ENCODE peak calls at places on chromosomes 11 and 22, in five cellular contexts. One of them, this sample, is unnamed.

GRCh38 chr11:123700774-123701173 is 40.7 kb downstream of the ZNF202 start:
- DNase-seq in HCT116: no peak
- DNase-seq in PC-3: no peak
- DNase-seq in MM.1S: no peak
- DNase-seq in neural progenitor cell: no peak
- DNase-seq in this sample: no peak

GRCh38 chr22:37659066-37659896 is 758 bp downstream of the PDXP start:
- DNase-seq in HCT116: no peak
- DNase-seq in MM.1S: peak; percentile 33
- DNase-seq in neural progenitor cell: no peak
- DNase-seq in PC-3: no peak
- DNase-seq in this sample: peak; percentile 27

GRCh38 chr11:107689317-107690202 is 22.3 kb downstream of the SLN start:
- DNase-seq in neural progenitor cell: peak; percentile 84
- DNase-seq in PC-3: peak; percentile 94
- DNase-seq in MM.1S: peak; percentile 71
- DNase-seq in HCT116: peak; percentile 54
- DNase-seq in this sample: peak; percentile 88

GRCh38 chr11:8839957-8840945 is 70.7 kb upstream of the AKIP1 start:
- DNase-seq in PC-3: peak; percentile 27
- DNase-seq in HCT116: no peak
- DNase-seq in neural progenitor cell: peak; percentile 85
- DNase-seq in MM.1S: no peak
- DNase-seq in this sample: peak; percentile 25

GRCh38 chr11:71498091-71498490 is 29.0 kb upstream of the KRTAP5-7 start:
- DNase-seq in HCT116: no peak
- DNase-seq in neural progenitor cell: no peak
- DNase-seq in MM.1S: no peak
- DNase-seq in PC-3: no peak
- DNase-seq in this sample: no peak

GRCh38 chr11:78203184-78203583 is 14.5 kb downstream of the USP35 start:
- DNase-seq in PC-3: no peak
- DNase-seq in MM.1S: no peak
- DNase-seq in HCT116: no peak
- DNase-seq in neural progenitor cell: no peak
- DNase-seq in this sample: no peak

GRCh38 chr22:49997221-49997599 is 15.4 kb downstream of the IL17REL start:
- DNase-seq in PC-3: no peak
- DNase-seq in MM.1S: no peak
- DNase-seq in neural progenitor cell: no peak
- DNase-seq in HCT116: no peak
- DNase-seq in this sample: no peak

GRCh38 chr11:17734418-17734911 is at the start of gene KCNC1:
- DNase-seq in neural progenitor cell: peak; percentile 90
- DNase-seq in PC-3: no peak
- DNase-seq in MM.1S: no peak
- DNase-seq in HCT116: no peak
- DNase-seq in this sample: peak; percentile 67

GRCh38 chr11:46279393-46280099 is 2.1 kb downstream of the CREB3L1 start:
- DNase-seq in MM.1S: no peak
- DNase-seq in PC-3: peak; percentile 44
- DNase-seq in HCT116: no peak
- DNase-seq in neural progenitor cell: peak; percentile 49
- DNase-seq in this sample: peak; percentile 80

GRCh38 chr11:4697583-4697982 is at the start of gene OR51E2:
- DNase-seq in MM.1S: no peak
- DNase-seq in neural progenitor cell: peak; percentile 39
- DNase-seq in HCT116: no peak
- DNase-seq in PC-3: no peak
- DNase-seq in this sample: peak; percentile 15

GRCh38 chr11:26960265-26960664 is 33.6 kb upstream of the FIBIN start:
- DNase-seq in MM.1S: no peak
- DNase-seq in neural progenitor cell: no peak
- DNase-seq in HCT116: no peak
- DNase-seq in PC-3: no peak
- DNase-seq in this sample: peak; percentile 77

GRCh38 chr22:36335621-36336020 is 52.1 kb downstream of the MYH9 start:
- DNase-seq in MM.1S: no peak
- DNase-seq in PC-3: no peak
- DNase-seq in HCT116: no peak
- DNase-seq in neural progenitor cell: no peak
- DNase-seq in this sample: no peak

GRCh38 chr11:57274904-57275498 is 38.0 kb upstream of the APLNR start:
- DNase-seq in neural progenitor cell: no peak
- DNase-seq in MM.1S: no peak
- DNase-seq in HCT116: no peak
- DNase-seq in PC-3: no peak
- DNase-seq in this sample: peak; percentile 45

GRCh38 chr11:34178422-34178821 is 73.0 kb downstream of the NAT10 start:
- DNase-seq in MM.1S: no peak
- DNase-seq in PC-3: no peak
- DNase-seq in neural progenitor cell: no peak
- DNase-seq in HCT116: no peak
- DNase-seq in this sample: no peak

GRCh38 chr22:21590809-21591641 is 23.5 kb downstream of the UBE2L3 start:
- DNase-seq in HCT116: no peak
- DNase-seq in neural progenitor cell: no peak
- DNase-seq in PC-3: no peak
- DNase-seq in MM.1S: no peak
- DNase-seq in this sample: no peak

GRCh38 chr11:28922351-28922981 is 814.3 kb downstream of the METTL15 start:
- DNase-seq in neural progenitor cell: no peak
- DNase-seq in PC-3: no peak
- DNase-seq in HCT116: no peak
- DNase-seq in MM.1S: no peak
- DNase-seq in this sample: no peak

GRCh38 chr22:30474683-30475424 is 3.0 kb upstream of the SEC14L3 start:
- DNase-seq in HCT116: no peak
- DNase-seq in neural progenitor cell: no peak
- DNase-seq in PC-3: no peak
- DNase-seq in MM.1S: no peak
- DNase-seq in this sample: no peak

GRCh38 chr11:115527534-115528125 is 23.4 kb upstream of the CADM1 start:
- DNase-seq in MM.1S: no peak
- DNase-seq in PC-3: no peak
- DNase-seq in neural progenitor cell: peak; percentile 72
- DNase-seq in HCT116: no peak
- DNase-seq in this sample: no peak

GRCh38 chr11:125990244-125990643 is 44.4 kb downstream of the VSIG10L2 start:
- DNase-seq in HCT116: no peak
- DNase-seq in neural progenitor cell: no peak
- DNase-seq in PC-3: peak; percentile 20
- DNase-seq in MM.1S: no peak
- DNase-seq in this sample: peak; percentile 88

GRCh38 chr22:19871023-19871844 is 16.6 kb upstream of the GNB1L start:
- DNase-seq in HCT116: no peak
- DNase-seq in neural progenitor cell: no peak
- DNase-seq in MM.1S: no peak
- DNase-seq in PC-3: no peak
- DNase-seq in this sample: no peak

GRCh38 chr11:1484061-1484671 is 2.4 kb downstream of the MOB2 start:
- DNase-seq in MM.1S: no peak
- DNase-seq in neural progenitor cell: no peak
- DNase-seq in PC-3: no peak
- DNase-seq in HCT116: no peak
- DNase-seq in this sample: no peak

GRCh38 chr22:17665884-17666283 is 27.3 kb downstream of the BCL2L13 start:
- DNase-seq in MM.1S: no peak
- DNase-seq in HCT116: no peak
- DNase-seq in neural progenitor cell: no peak
- DNase-seq in PC-3: no peak
- DNase-seq in this sample: peak; percentile 29

GRCh38 chr11:32307449-32307848 is 127.9 kb downstream of the WT1 start:
- DNase-seq in neural progenitor cell: no peak
- DNase-seq in MM.1S: no peak
- DNase-seq in PC-3: no peak
- DNase-seq in HCT116: no peak
- DNase-seq in this sample: no peak

GRCh38 chr11:34603129-34604001 is 17.5 kb upstream of the EHF start:
- DNase-seq in MM.1S: no peak
- DNase-seq in HCT116: no peak
- DNase-seq in PC-3: no peak
- DNase-seq in neural progenitor cell: no peak
- DNase-seq in this sample: no peak

GRCh38 chr11:2789791-2790580 is 90.2 kb upstream of the KCNQ1OT1 start:
- DNase-seq in MM.1S: no peak
- DNase-seq in neural progenitor cell: no peak
- DNase-seq in HCT116: no peak
- DNase-seq in PC-3: no peak
- DNase-seq in this sample: no peak

GRCh38 chr11:10392680-10393079 is 62.4 kb upstream of the AMPD3 start:
- DNase-seq in HCT116: no peak
- DNase-seq in neural progenitor cell: no peak
- DNase-seq in MM.1S: no peak
- DNase-seq in PC-3: no peak
- DNase-seq in this sample: peak; percentile 91

GRCh38 chr11:65493367-65494176 is 5.3 kb upstream of the MALAT1 start:
- DNase-seq in PC-3: peak; percentile 99
- DNase-seq in MM.1S: no peak
- DNase-seq in HCT116: peak; percentile 94
- DNase-seq in neural progenitor cell: peak; percentile 78
- DNase-seq in this sample: peak; percentile 99

DNA sequence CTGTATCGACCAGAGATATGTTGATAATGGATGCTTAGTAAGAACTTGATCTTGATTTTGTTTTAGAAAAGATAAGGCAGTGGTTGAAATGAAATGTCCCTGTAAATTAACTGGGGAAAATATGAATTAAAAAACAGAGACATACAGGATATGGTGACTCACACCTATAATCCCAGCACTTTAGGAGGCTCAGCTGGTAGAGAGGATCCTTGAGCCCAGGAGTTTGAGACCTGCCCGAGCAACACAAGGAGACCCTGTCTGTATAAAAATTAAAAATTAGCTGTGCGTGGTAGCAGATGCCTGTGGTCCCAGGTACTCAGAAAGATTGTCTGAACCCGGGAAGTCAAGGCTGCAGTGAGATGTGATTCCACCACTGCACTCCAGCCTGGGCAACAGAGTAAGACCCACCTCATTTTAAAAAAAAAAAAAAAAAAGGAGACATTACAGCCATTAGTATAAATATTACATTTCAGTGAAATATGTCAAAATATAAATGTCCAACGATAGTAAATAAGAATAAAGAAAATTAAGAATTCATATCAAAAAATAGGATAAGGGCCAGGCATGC is 4.6 kb downstream of the PICALM start:
- DNase-seq in PC-3: peak; percentile 35
- DNase-seq in HCT116: no peak
- DNase-seq in neural progenitor cell: no peak
- DNase-seq in MM.1S: no peak
- DNase-seq in this sample: peak; percentile 72
- H3K9ac ChIP-seq in PC-3: no peak overlapping the region
- H3K9ac ChIP-seq in HCT116: no peak overlapping the region
- H3K9ac ChIP-seq in neural progenitor cell: no peak overlapping the region
- H3K9ac ChIP-seq in MM.1S: no peak overlapping the region
- H3K9ac ChIP-seq in this sample: peak overlapping the region; percentile 89

GRCh38 chr11:67301313-67301921 is 1.9 kb upstream of the SSH3 start:
- DNase-seq in PC-3: no peak
- DNase-seq in MM.1S: no peak
- DNase-seq in neural progenitor cell: no peak
- DNase-seq in HCT116: no peak
- DNase-seq in this sample: no peak

GRCh38 chr11:67303132-67303988 is at the start of gene SSH3:
- DNase-seq in neural progenitor cell: peak; percentile 87
- DNase-seq in PC-3: peak; percentile 88
- DNase-seq in HCT116: peak; percentile 42
- DNase-seq in MM.1S: no peak
- DNase-seq in this sample: peak; percentile 82

GRCh38 chr11:67300756-67301312 is 2.5 kb upstream of the SSH3 start:
- DNase-seq in MM.1S: no peak
- DNase-seq in neural progenitor cell: no peak
- DNase-seq in PC-3: no peak
- DNase-seq in HCT116: no peak
- DNase-seq in this sample: no peak

GRCh38 chr11:67302571-67303131 is 679 bp upstream of the SSH3 start:
- DNase-seq in PC-3: peak; percentile 25
- DNase-seq in MM.1S: no peak
- DNase-seq in HCT116: no peak
- DNase-seq in neural progenitor cell: peak; percentile 78
- DNase-seq in this sample: peak; percentile 37

GRCh38 chr11:67301951-67302516 is 1.3 kb upstream of the SSH3 start:
- DNase-seq in MM.1S: no peak
- DNase-seq in neural progenitor cell: peak; percentile 71
- DNase-seq in HCT116: no peak
- DNase-seq in PC-3: peak; percentile 49
- DNase-seq in this sample: peak; percentile 44
- TF ChIP-seq EZH2phosphoT487 in MM.1S: no peak
- TF ChIP-seq EZH2phosphoT487 in neural progenitor cell: no peak
- TF ChIP-seq EZH2phosphoT487 in HCT116: no peak
- TF ChIP-seq EZH2phosphoT487 in PC-3: no peak
- TF ChIP-seq EZH2phosphoT487 in this sample: no peak

DNA sequence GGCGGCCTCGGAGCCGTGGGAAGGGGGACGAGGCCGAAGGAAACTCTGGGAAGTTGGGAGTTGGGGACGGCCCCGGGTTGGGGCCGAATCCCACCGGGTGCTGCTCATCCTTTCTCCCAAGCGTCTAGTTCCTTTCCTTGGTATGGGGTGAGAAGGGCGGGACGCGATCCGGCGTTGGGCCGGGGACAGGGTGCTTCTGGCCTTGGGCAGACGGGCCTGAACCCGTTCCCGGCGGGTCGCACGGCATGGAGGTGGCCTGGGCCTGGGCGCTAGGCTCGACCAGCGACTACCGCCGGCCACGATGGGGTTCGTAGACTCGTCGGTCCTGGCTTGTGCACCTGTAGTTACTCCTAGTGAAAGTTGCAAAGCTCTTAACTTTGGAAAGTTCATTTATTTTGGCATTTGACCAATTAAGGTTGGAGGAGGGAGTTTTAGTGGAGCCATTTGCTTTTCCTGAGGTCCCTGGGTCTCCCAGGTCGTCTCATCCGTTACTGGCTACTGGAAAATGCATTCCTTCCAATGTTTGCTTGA is 1.0 kb downstream of the SYT9 start:
- DNase-seq in PC-3: no peak
- DNase-seq in neural progenitor cell: peak; percentile 41
- DNase-seq in HCT116: no peak
- DNase-seq in MM.1S: no peak
- DNase-seq in this sample: no peak
- TF ChIP-seq EZH2 in PC-3: no peak
- TF ChIP-seq EZH2 in neural progenitor cell: no peak
- TF ChIP-seq EZH2 in HCT116: no peak
- TF ChIP-seq EZH2 in MM.1S: no peak
- TF ChIP-seq EZH2 in this sample: no peak

GRCh38 chr11:22778642-22779041 is 51.0 kb downstream of the SVIP start:
- DNase-seq in MM.1S: peak; percentile 22
- DNase-seq in PC-3: no peak
- DNase-seq in neural progenitor cell: no peak
- DNase-seq in HCT116: no peak
- DNase-seq in this sample: no peak

GRCh38 chr11:22774716-22775115 is 54.9 kb downstream of the SVIP start:
- DNase-seq in HCT116: no peak
- DNase-seq in neural progenitor cell: no peak
- DNase-seq in MM.1S: peak; percentile 31
- DNase-seq in PC-3: no peak
- DNase-seq in this sample: no peak

GRCh38 chr11:22775248-22775647 is 54.4 kb downstream of the SVIP start:
- DNase-seq in neural progenitor cell: no peak
- DNase-seq in HCT116: no peak
- DNase-seq in PC-3: no peak
- DNase-seq in MM.1S: no peak
- DNase-seq in this sample: no peak

GRCh38 chr11:22780914-22781593 is 48.5 kb downstream of the SVIP start:
- DNase-seq in neural progenitor cell: peak; percentile 45
- DNase-seq in MM.1S: peak; percentile 37
- DNase-seq in HCT116: no peak
- DNase-seq in PC-3: no peak
- DNase-seq in this sample: no peak

GRCh38 chr11:22779850-22780249 is 49.8 kb downstream of the SVIP start:
- DNase-seq in PC-3: no peak
- DNase-seq in HCT116: no peak
- DNase-seq in neural progenitor cell: no peak
- DNase-seq in MM.1S: no peak
- DNase-seq in this sample: no peak
- H3K9ac ChIP-seq in PC-3: no peak overlapping the region
- H3K9ac ChIP-seq in HCT116: no peak overlapping the region
- H3K9ac ChIP-seq in neural progenitor cell: no peak overlapping the region
- H3K9ac ChIP-seq in MM.1S: no peak overlapping the region
- H3K9ac ChIP-seq in this sample: no peak overlapping the region

This sample was measured in GM23248.